ENCODE peak calls at places on chromosomes 4 and X, in four cellular contexts. One of them, this sample, is unnamed.

GRCh38 chr4:70801265-70801809 is 38.4 kb downstream of the GRSF1 start:
- DNase-seq in endothelial cell: no peak
- DNase-seq in activated B cell treated with CpG ODN at 0.5 μM for 24 hours: no peak
- DNase-seq in cardiac muscle cell: no peak
- DNase-seq in this sample: peak

GRCh38 chr4:169968999-169969398 is 57.2 kb downstream of the MFAP3L start:
- DNase-seq in endothelial cell: no peak
- DNase-seq in activated B cell treated with CpG ODN at 0.5 μM for 24 hours: no peak
- DNase-seq in cardiac muscle cell: no peak
- DNase-seq in this sample: no peak

GRCh38 chrX:78029663-78030062 is 60.2 kb upstream of the PGAM4 start:
- DNase-seq in endothelial cell: peak
- DNase-seq in activated B cell treated with CpG ODN at 0.5 μM for 24 hours: no peak
- DNase-seq in cardiac muscle cell: peak
- DNase-seq in this sample: no peak

GRCh38 chr4:183375156-183375555 is 52.9 kb upstream of the CLDN24 start:
- DNase-seq in endothelial cell: no peak
- DNase-seq in activated B cell treated with CpG ODN at 0.5 μM for 24 hours: no peak
- DNase-seq in cardiac muscle cell: no peak
- DNase-seq in this sample: no peak

GRCh38 chrX:63299596-63299995 is 51.5 kb downstream of the SPIN4 start:
- DNase-seq in endothelial cell: no peak
- DNase-seq in activated B cell treated with CpG ODN at 0.5 μM for 24 hours: no peak
- DNase-seq in cardiac muscle cell: no peak
- DNase-seq in this sample: no peak

GRCh38 chr4:167555338-167556022 is 321.2 kb upstream of the SPOCK3 start:
- DNase-seq in endothelial cell: no peak
- DNase-seq in activated B cell treated with CpG ODN at 0.5 μM for 24 hours: no peak
- DNase-seq in cardiac muscle cell: no peak
- DNase-seq in this sample: no peak

GRCh38 chr4:119209077-119209476 is 3.4 kb upstream of the USP53 start:
- DNase-seq in endothelial cell: no peak
- DNase-seq in activated B cell treated with CpG ODN at 0.5 μM for 24 hours: no peak
- DNase-seq in cardiac muscle cell: peak
- DNase-seq in this sample: peak

GRCh38 chr4:100574607-100575006 is 56.8 kb upstream of the EMCN start:
- DNase-seq in endothelial cell: no peak
- DNase-seq in activated B cell treated with CpG ODN at 0.5 μM for 24 hours: no peak
- DNase-seq in cardiac muscle cell: no peak
- DNase-seq in this sample: no peak

GRCh38 chr4:123110147-123110546 is 187.8 kb upstream of the NUDT6 start:
- DNase-seq in endothelial cell: no peak
- DNase-seq in activated B cell treated with CpG ODN at 0.5 μM for 24 hours: no peak
- DNase-seq in cardiac muscle cell: peak
- DNase-seq in this sample: no peak

GRCh38 chrX:2325076-2325784 is 175.5 kb downstream of the DHRSX start:
- DNase-seq in endothelial cell: no peak
- DNase-seq in activated B cell treated with CpG ODN at 0.5 μM for 24 hours: no peak
- DNase-seq in cardiac muscle cell: peak
- DNase-seq in this sample: peak

GRCh38 chrX:153469811-153470410 is 465 bp downstream of the HAUS7 start:
- DNase-seq in endothelial cell: peak
- DNase-seq in activated B cell treated with CpG ODN at 0.5 μM for 24 hours: no peak
- DNase-seq in cardiac muscle cell: peak
- DNase-seq in this sample: no peak

GRCh38 chr4:93433840-93434239 is 394.7 kb upstream of the ATOH1 start:
- DNase-seq in endothelial cell: no peak
- DNase-seq in activated B cell treated with CpG ODN at 0.5 μM for 24 hours: no peak
- DNase-seq in cardiac muscle cell: no peak
- DNase-seq in this sample: no peak

GRCh38 chrX:123830309-123830708 is 29.5 kb upstream of the XIAP start:
- DNase-seq in endothelial cell: no peak
- DNase-seq in activated B cell treated with CpG ODN at 0.5 μM for 24 hours: peak
- DNase-seq in cardiac muscle cell: peak
- DNase-seq in this sample: peak

GRCh38 chrX:18348047-18348446 is 6.4 kb downstream of the SCML2 start:
- DNase-seq in endothelial cell: no peak
- DNase-seq in activated B cell treated with CpG ODN at 0.5 μM for 24 hours: no peak
- DNase-seq in cardiac muscle cell: no peak
- DNase-seq in this sample: no peak

GRCh38 chrX:19955306-19955705 is 35.6 kb downstream of the BCLAF3 start:
- DNase-seq in endothelial cell: no peak
- DNase-seq in activated B cell treated with CpG ODN at 0.5 μM for 24 hours: no peak
- DNase-seq in cardiac muscle cell: no peak
- DNase-seq in this sample: no peak

GRCh38 chr4:16916719-16917337 is 18.4 kb upstream of the LDB2 start:
- DNase-seq in endothelial cell: peak
- DNase-seq in activated B cell treated with CpG ODN at 0.5 μM for 24 hours: no peak
- DNase-seq in cardiac muscle cell: peak
- DNase-seq in this sample: peak

GRCh38 chr4:106803107-106803506 is 233.0 kb downstream of the DKK2 start:
- DNase-seq in endothelial cell: no peak
- DNase-seq in activated B cell treated with CpG ODN at 0.5 μM for 24 hours: no peak
- DNase-seq in cardiac muscle cell: no peak
- DNase-seq in this sample: no peak

GRCh38 chr4:151921811-151922210 is 161.0 kb upstream of the GATB start:
- DNase-seq in endothelial cell: no peak
- DNase-seq in activated B cell treated with CpG ODN at 0.5 μM for 24 hours: no peak
- DNase-seq in cardiac muscle cell: no peak
- DNase-seq in this sample: no peak

GRCh38 chr4:183580370-183580769 is 75.5 kb downstream of the ING2 start:
- DNase-seq in endothelial cell: no peak
- DNase-seq in activated B cell treated with CpG ODN at 0.5 μM for 24 hours: no peak
- DNase-seq in cardiac muscle cell: no peak
- DNase-seq in this sample: no peak

GRCh38 chr4:187883049-187883448 is 112.5 kb upstream of the ZFP42 start:
- DNase-seq in endothelial cell: no peak
- DNase-seq in activated B cell treated with CpG ODN at 0.5 μM for 24 hours: no peak
- DNase-seq in cardiac muscle cell: no peak
- DNase-seq in this sample: no peak

GRCh38 chr4:169266661-169267060 is 4.1 kb downstream of the SH3RF1 start:
- DNase-seq in endothelial cell: no peak
- DNase-seq in activated B cell treated with CpG ODN at 0.5 μM for 24 hours: no peak
- DNase-seq in cardiac muscle cell: no peak
- DNase-seq in this sample: no peak

GRCh38 chrX:39440734-39441305 is 639.6 kb downstream of the MID1IP1 start:
- DNase-seq in endothelial cell: no peak
- DNase-seq in activated B cell treated with CpG ODN at 0.5 μM for 24 hours: no peak
- DNase-seq in cardiac muscle cell: no peak
- DNase-seq in this sample: no peak

GRCh38 chr4:82975792-82976191 is 34.8 kb downstream of the LIN54 start:
- DNase-seq in endothelial cell: no peak
- DNase-seq in activated B cell treated with CpG ODN at 0.5 μM for 24 hours: no peak
- DNase-seq in cardiac muscle cell: peak
- DNase-seq in this sample: no peak

GRCh38 chrX:24026403-24026801 is 584 bp downstream of the KLHL15 start:
- DNase-seq in endothelial cell: no peak
- DNase-seq in activated B cell treated with CpG ODN at 0.5 μM for 24 hours: no peak
- DNase-seq in cardiac muscle cell: peak
- DNase-seq in this sample: no peak

GRCh38 chr4:6500481-6501135 is 28.2 kb upstream of the PPP2R2C start:
- DNase-seq in endothelial cell: no peak
- DNase-seq in activated B cell treated with CpG ODN at 0.5 μM for 24 hours: no peak
- DNase-seq in cardiac muscle cell: no peak
- DNase-seq in this sample: no peak

GRCh38 chr4:113222431-113222979 is 173.1 kb downstream of the ANK2 start:
- DNase-seq in endothelial cell: no peak
- DNase-seq in activated B cell treated with CpG ODN at 0.5 μM for 24 hours: no peak
- DNase-seq in cardiac muscle cell: no peak
- DNase-seq in this sample: no peak

GRCh38 chrX:133859336-133859735 is 126.1 kb downstream of the GPC3 start:
- DNase-seq in endothelial cell: no peak
- DNase-seq in activated B cell treated with CpG ODN at 0.5 μM for 24 hours: no peak
- DNase-seq in cardiac muscle cell: no peak
- DNase-seq in this sample: no peak

GRCh38 chr4:110533590-110533910 is 57.6 kb downstream of the ENPEP start:
- DNase-seq in endothelial cell: no peak
- DNase-seq in activated B cell treated with CpG ODN at 0.5 μM for 24 hours: no peak
- DNase-seq in cardiac muscle cell: peak
- DNase-seq in this sample: no peak

GRCh38 chr4:82275431-82276423 is 98.1 kb downstream of the HNRNPD start:
- DNase-seq in endothelial cell: no peak
- DNase-seq in activated B cell treated with CpG ODN at 0.5 μM for 24 hours: no peak
- DNase-seq in cardiac muscle cell: no peak
- DNase-seq in this sample: no peak

GRCh38 chr4:172726001-172726423 is 442.6 kb upstream of the GALNT7 start:
- DNase-seq in endothelial cell: no peak
- DNase-seq in activated B cell treated with CpG ODN at 0.5 μM for 24 hours: no peak
- DNase-seq in cardiac muscle cell: no peak
- DNase-seq in this sample: no peak

GRCh38 chr4:57077550-57078311 is 32.5 kb downstream of the IGFBP7 start:
- DNase-seq in endothelial cell: no peak
- DNase-seq in activated B cell treated with CpG ODN at 0.5 μM for 24 hours: no peak
- DNase-seq in cardiac muscle cell: peak
- DNase-seq in this sample: no peak

GRCh38 chrX:112841114-112841819 is 636 bp upstream of the AMOT start:
- DNase-seq in endothelial cell: peak
- DNase-seq in activated B cell treated with CpG ODN at 0.5 μM for 24 hours: peak
- DNase-seq in cardiac muscle cell: peak
- DNase-seq in this sample: peak
- TF ChIP-seq CTCF in endothelial cell: no peak
- TF ChIP-seq CTCF in activated B cell treated with CpG ODN at 0.5 μM for 24 hours: no peak
- TF ChIP-seq CTCF in cardiac muscle cell: no peak
- TF ChIP-seq CTCF in this sample: no peak

GRCh38 chrX:131747173-131747572 is 203.3 kb downstream of the OR13H1 start:
- DNase-seq in endothelial cell: no peak
- DNase-seq in activated B cell treated with CpG ODN at 0.5 μM for 24 hours: no peak
- DNase-seq in cardiac muscle cell: no peak
- DNase-seq in this sample: peak
- TF ChIP-seq CTCF in endothelial cell: no peak
- TF ChIP-seq CTCF in activated B cell treated with CpG ODN at 0.5 μM for 24 hours: no peak
- TF ChIP-seq CTCF in cardiac muscle cell: no peak
- TF ChIP-seq CTCF in this sample: peak

GRCh38 chr4:125314676-125315570 is at the start of gene FAT4:
- DNase-seq in endothelial cell: peak
- DNase-seq in activated B cell treated with CpG ODN at 0.5 μM for 24 hours: peak
- DNase-seq in cardiac muscle cell: peak
- DNase-seq in this sample: peak
- TF ChIP-seq CTCF in endothelial cell: no peak
- TF ChIP-seq CTCF in activated B cell treated with CpG ODN at 0.5 μM for 24 hours: no peak
- TF ChIP-seq CTCF in cardiac muscle cell: peak
- TF ChIP-seq CTCF in this sample: no peak

GRCh38 chr4:26083987-26084386 is 170.0 kb downstream of the SMIM20 start:
- DNase-seq in endothelial cell: no peak
- DNase-seq in activated B cell treated with CpG ODN at 0.5 μM for 24 hours: no peak
- DNase-seq in cardiac muscle cell: peak
- DNase-seq in this sample: peak

GRCh38 chr4:26084414-26084813 is 170.4 kb downstream of the SMIM20 start:
- DNase-seq in endothelial cell: no peak
- DNase-seq in activated B cell treated with CpG ODN at 0.5 μM for 24 hours: no peak
- DNase-seq in cardiac muscle cell: no peak
- DNase-seq in this sample: no peak

GRCh38 chr4:26080876-26081628 is 167.0 kb downstream of the SMIM20 start:
- DNase-seq in endothelial cell: no peak
- DNase-seq in activated B cell treated with CpG ODN at 0.5 μM for 24 hours: no peak
- DNase-seq in cardiac muscle cell: no peak
- DNase-seq in this sample: no peak

GRCh38 chr4:26082565-26082964 is 168.5 kb downstream of the SMIM20 start:
- DNase-seq in endothelial cell: no peak
- DNase-seq in activated B cell treated with CpG ODN at 0.5 μM for 24 hours: no peak
- DNase-seq in cardiac muscle cell: no peak
- DNase-seq in this sample: no peak

DNA sequence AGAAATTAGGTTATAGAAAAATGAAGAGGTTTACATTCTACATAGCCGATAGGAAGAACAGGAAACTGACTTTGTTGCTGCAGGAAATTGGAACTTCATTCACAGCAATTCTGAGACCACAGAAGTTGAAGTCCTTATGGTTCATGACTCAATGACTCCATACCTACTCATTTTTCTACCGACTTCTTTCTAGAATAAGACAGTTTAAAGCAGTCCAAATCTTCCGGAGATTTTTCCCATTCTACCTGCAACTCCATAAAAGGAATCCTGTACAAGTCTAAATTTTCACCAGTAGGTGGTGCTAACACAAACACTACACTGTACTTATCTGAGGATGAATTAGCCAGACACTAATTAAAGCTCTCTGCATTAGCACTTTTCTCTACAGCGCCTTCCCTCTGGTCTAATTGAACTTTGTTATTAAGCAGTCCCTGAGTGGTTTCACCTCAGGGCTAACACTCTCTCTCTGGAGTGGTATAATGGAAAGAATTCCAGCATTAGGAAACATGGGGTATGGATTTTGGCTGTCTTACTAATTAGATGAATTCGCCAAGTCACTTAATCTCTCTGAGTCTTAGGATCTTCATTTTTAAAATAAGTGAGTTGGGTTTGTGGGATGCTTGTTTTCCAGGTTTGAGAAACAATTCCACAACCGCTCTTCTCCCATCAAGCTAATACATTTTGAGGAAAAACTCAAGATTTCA is 167.9 kb downstream of the SMIM20 start:
- DNase-seq in endothelial cell: no peak
- DNase-seq in activated B cell treated with CpG ODN at 0.5 μM for 24 hours: no peak
- DNase-seq in cardiac muscle cell: peak
- DNase-seq in this sample: peak
- TF ChIP-seq CTCF in endothelial cell: peak
- TF ChIP-seq CTCF in activated B cell treated with CpG ODN at 0.5 μM for 24 hours: no peak
- TF ChIP-seq CTCF in cardiac muscle cell: peak
- TF ChIP-seq CTCF in this sample: peak

GRCh38 chrX:103674531-103675454 is 11.7 kb downstream of the MORF4L2 start:
- DNase-seq in endothelial cell: no peak
- DNase-seq in activated B cell treated with CpG ODN at 0.5 μM for 24 hours: no peak
- DNase-seq in cardiac muscle cell: no peak
- DNase-seq in this sample: no peak
- TF ChIP-seq CTCF in endothelial cell: no peak
- TF ChIP-seq CTCF in activated B cell treated with CpG ODN at 0.5 μM for 24 hours: no peak
- TF ChIP-seq CTCF in cardiac muscle cell: no peak
- TF ChIP-seq CTCF in this sample: no peak

GRCh38 chrX:82626978-82627377 is 881.1 kb upstream of the POU3F4 start:
- DNase-seq in endothelial cell: no peak
- DNase-seq in activated B cell treated with CpG ODN at 0.5 μM for 24 hours: no peak
- DNase-seq in cardiac muscle cell: no peak
- DNase-seq in this sample: no peak
- TF ChIP-seq CTCF in endothelial cell: no peak
- TF ChIP-seq CTCF in activated B cell treated with CpG ODN at 0.5 μM for 24 hours: no peak
- TF ChIP-seq CTCF in cardiac muscle cell: no peak
- TF ChIP-seq CTCF in this sample: no peak

DNA sequence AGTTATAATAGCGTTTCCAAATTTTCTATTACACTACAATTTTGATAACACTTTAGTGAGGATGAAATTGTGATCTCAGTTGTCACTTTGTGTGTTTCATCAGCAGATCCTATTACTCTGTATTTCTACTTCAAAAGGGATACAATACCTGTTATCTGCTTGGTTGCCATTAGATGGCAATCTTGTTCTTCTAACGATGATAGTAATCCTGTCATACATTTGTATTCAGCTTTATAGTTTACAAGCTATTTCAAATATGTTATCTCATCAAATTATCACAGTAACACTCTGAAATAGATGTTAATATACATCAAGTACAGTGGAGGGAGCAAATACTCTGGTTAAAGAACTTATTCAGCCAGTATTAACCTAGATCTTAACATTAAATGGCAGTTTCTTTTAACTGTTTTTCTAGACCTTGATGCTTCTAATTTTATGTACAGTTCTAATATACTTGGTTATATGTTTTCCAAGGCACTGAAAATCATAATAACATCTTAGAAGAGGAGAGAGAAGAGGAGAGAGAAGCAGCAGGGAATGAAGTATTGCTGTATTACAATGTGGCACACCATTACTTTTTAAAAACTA is 292.0 kb downstream of the CCSER1 start:
- DNase-seq in endothelial cell: no peak
- DNase-seq in activated B cell treated with CpG ODN at 0.5 μM for 24 hours: no peak
- DNase-seq in cardiac muscle cell: peak
- DNase-seq in this sample: peak
- TF ChIP-seq CTCF in endothelial cell: no peak
- TF ChIP-seq CTCF in activated B cell treated with CpG ODN at 0.5 μM for 24 hours: no peak
- TF ChIP-seq CTCF in cardiac muscle cell: peak
- TF ChIP-seq CTCF in this sample: peak